ENCODE peak calls at places on chromosome 20, in six cellular contexts. X is mesendoderm, J is GM23338, B is neuronal stem cell, S is DND-41, D is OCI-LY7. L is an unnamed sample.

GRCh38 chr20:62728028-62728780 is 19.6 kb downstream of the NTSR1 start:
- DNase-seq in J (no peak), X (no peak), B (no peak), S (peak), D (no peak), L (no peak)

GRCh38 chr20:21280496-21281016 is 22.6 kb upstream of the XRN2 start:
- DNase-seq in S (no peak), D (no peak), X (no peak), J (no peak), B (no peak), L (no peak)

GRCh38 chr20:458766-459165 is 3.6 kb downstream of the TBC1D20 start:
- DNase-seq in J (no peak), B (no peak), X (no peak), D (no peak), S (no peak), L (no peak)

GRCh38 chr20:21396921-21397340 is 395 bp downstream of the NKX2-4 start:
- DNase-seq in J (peak), X (no peak), S (no peak), B (no peak), D (no peak), L (peak)

GRCh38 chr20:591941-592340 is 18.2 kb downstream of the TCF15 start:
- DNase-seq in X (no peak), S (no peak), J (no peak), B (no peak), D (no peak), L (no peak)

GRCh38 chr20:47228654-47229053 is 127.8 kb downstream of the ZMYND8 start:
- DNase-seq in S (no peak), X (no peak), B (no peak), D (no peak), J (no peak), L (no peak)

GRCh38 chr20:32607324-32607723 is 22.2 kb upstream of the NOL4L start:
- DNase-seq in J (no peak), X (no peak), D (no peak), S (no peak), B (no peak), L (no peak)

GRCh38 chr20:1632228-1632577 is 12.4 kb upstream of the SIRPB1 start:
- DNase-seq in S (no peak), J (no peak), D (no peak), B (no peak), X (no peak), L (no peak)

GRCh38 chr20:32052090-32052791 is at the start of gene HCK:
- DNase-seq in J (peak), X (no peak), B (no peak), S (no peak), D (no peak), L (peak)

GRCh38 chr20:4710106-4710475 is 11.6 kb upstream of the PRND start:
- DNase-seq in S (no peak), B (no peak), X (no peak), J (no peak), D (no peak), L (no peak)

GRCh38 chr20:19001177-19001576 is 187.6 kb downstream of the SCP2D1 start:
- DNase-seq in X (no peak), D (no peak), B (no peak), J (no peak), S (no peak), L (no peak)

GRCh38 chr20:3847419-3847940 is 846 bp downstream of the MAVS start:
- DNase-seq in J (no peak), S (no peak), X (no peak), B (no peak), D (peak), L (no peak)

GRCh38 chr20:49831770-49832631 is 19.4 kb downstream of the SLC9A8 start:
- DNase-seq in D (no peak), J (no peak), S (no peak), B (no peak), X (no peak), L (no peak)

GRCh38 chr20:25418779-25419178 is 11.3 kb downstream of the GINS1 start:
- DNase-seq in J (no peak), D (no peak), X (no peak), B (no peak), S (no peak), L (no peak)

GRCh38 chr20:60750909-60751308 is 501.2 kb upstream of the CDH4 start:
- DNase-seq in B (no peak), D (no peak), J (peak), X (no peak), S (no peak), L (no peak)

GRCh38 chr20:32064667-32065066 is 12.6 kb downstream of the HCK start:
- DNase-seq in X (no peak), J (no peak), D (no peak), S (no peak), B (no peak), L (no peak)

GRCh38 chr20:62525014-62525413 is 49.2 kb upstream of the GATA5 start:
- DNase-seq in J (no peak), B (no peak), S (no peak), X (no peak), D (no peak), L (no peak)

GRCh38 chr20:11687546-11688292 is 230.0 kb upstream of the BTBD3 start:
- DNase-seq in D (no peak), X (no peak), B (no peak), J (no peak), S (no peak), L (no peak)

GRCh38 chr20:32207626-32208498 is at the start of the genes PLAGL2 and POFUT1:
- DNase-seq in D (peak), X (peak), S (peak), B (peak), J (peak), L (peak)

GRCh38 chr20:61420781-61421180 is 168.7 kb downstream of the CDH4 start:
- DNase-seq in S (no peak), D (no peak), J (no peak), X (no peak), B (no peak), L (no peak)

GRCh38 chr20:53157443-53158408 is 185.6 kb downstream of the TSHZ2 start:
- DNase-seq in D (peak), S (peak), J (peak), X (peak), B (peak), L (peak)

GRCh38 chr20:13105864-13106457 is 97.2 kb downstream of the SPTLC3 start:
- DNase-seq in D (peak), B (no peak), S (no peak), J (peak), X (peak), L (peak)

GRCh38 chr20:47674686-47675085 is 110.6 kb downstream of the SULF2 start:
- DNase-seq in B (no peak), S (no peak), X (no peak), D (no peak), J (no peak), L (no peak)

GRCh38 chr20:13510837-13511488 is 127.8 kb downstream of the TASP1 start:
- DNase-seq in X (no peak), J (no peak), S (no peak), B (no peak), D (no peak), L (no peak)

GRCh38 chr20:50415516-50416268 is 94.5 kb upstream of the PTPN1 start:
- DNase-seq in D (no peak), J (peak), X (no peak), B (no peak), S (no peak), L (peak)

GRCh38 chr20:51528263-51529026 is 14.1 kb downstream of the NFATC2 start:
- DNase-seq in J (no peak), X (no peak), B (no peak), D (no peak), S (no peak), L (no peak)

GRCh38 chr20:38985060-38985459 is 22.9 kb downstream of the DHX35 start:
- DNase-seq in D (no peak), X (no peak), B (no peak), S (no peak), J (no peak), L (no peak)
- H3K4me2 ChIP-seq in D (no peak), X (no peak), B (no peak), S (no peak), J (no peak), L (no peak)

GRCh38 chr20:33875534-33876026 is 64.4 kb downstream of the CHMP4B start:
- DNase-seq in D (peak), X (no peak), S (no peak), B (no peak), J (no peak), L (no peak)
- H3K4me2 ChIP-seq in D (peak), X (no peak), S (no peak), B (no peak), J (no peak), L (no peak)

DNA sequence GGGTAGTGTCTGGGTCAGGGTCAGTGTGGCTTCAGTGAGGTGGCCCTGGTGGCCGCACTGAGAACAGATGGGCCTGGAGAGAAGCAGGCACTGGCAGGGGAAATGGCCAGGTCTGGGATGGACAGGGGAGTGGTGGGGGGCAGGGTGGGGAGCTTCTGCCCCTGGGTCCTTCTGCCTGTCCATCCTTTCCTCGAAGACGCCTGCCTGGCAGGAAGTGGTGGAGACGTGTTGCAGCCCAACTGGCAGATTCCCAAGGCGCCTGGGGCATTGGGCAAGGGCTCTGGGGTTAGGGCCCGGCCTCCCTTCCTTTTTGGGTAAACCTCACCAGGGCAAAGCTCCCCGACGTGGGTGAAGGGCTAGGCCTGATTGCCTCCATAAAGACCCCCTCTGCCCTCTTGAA is 10.4 kb downstream of the SRC start:
- DNase-seq in X (no peak), D (no peak), J (no peak), S (no peak), B (no peak), L (no peak)
- H3K4me2 ChIP-seq in X (no peak), D (no peak), J (no peak), S (no peak), B (no peak), L (no peak)

GRCh38 chr20:57249772-57250171 is 16.7 kb downstream of the BMP7 start:
- DNase-seq in D (no peak), J (no peak), B (no peak), S (no peak), X (no peak), L (no peak)
- H3K4me2 ChIP-seq in D (peak), J (no peak), B (no peak), S (peak), X (no peak), L (no peak)

DNA sequence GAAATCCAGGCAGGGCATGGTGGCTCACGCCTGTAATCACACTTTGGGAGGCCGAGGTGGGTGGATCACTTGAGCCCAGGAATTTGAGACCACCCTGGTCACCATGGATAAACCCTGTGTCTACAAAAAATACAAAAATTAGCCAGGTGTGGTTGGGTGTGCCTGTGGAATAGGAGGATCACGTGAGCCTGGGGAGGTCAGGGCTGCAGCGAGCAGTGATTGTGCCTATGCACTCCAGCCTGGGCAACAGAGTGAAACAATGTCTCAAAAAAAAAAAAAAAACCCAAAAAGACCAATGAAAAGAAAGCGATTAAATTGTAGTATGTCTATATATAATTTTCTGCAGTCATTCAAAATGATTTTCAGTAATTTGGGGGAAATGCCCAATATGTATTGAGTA is 70.3 kb downstream of the ITCH start:
- DNase-seq in D (no peak), J (no peak), B (no peak), X (no peak), S (no peak), L (no peak)
- H3K4me2 ChIP-seq in D (no peak), J (no peak), B (no peak), X (no peak), S (no peak), L (no peak)

GRCh38 chr20:57928181-57928967 is 218.6 kb upstream of the PMEPA1 start:
- DNase-seq in X (peak), D (no peak), S (no peak), J (no peak), B (no peak), L (no peak)
- H3K4me2 ChIP-seq in X (no peak), D (no peak), S (no peak), J (no peak), B (no peak), L (no peak)

GRCh38 chr20:9400371-9401025 is 113.9 kb upstream of the LAMP5 start:
- DNase-seq in J (no peak), B (no peak), X (no peak), D (no peak), S (no peak), L (no peak)
- H3K4me2 ChIP-seq in J (no peak), B (no peak), X (no peak), D (no peak), S (no peak), L (no peak)

L was measured in neural progenitor cell.